ENCODE peak calls at places on chromosomes 4 and X, in six cellular contexts. W, T, H, E, C and B are unnamed samples.

GRCh38 chr4:986949-987688 is at the start of gene IDUA:
- DNase-seq in W (peak), T (peak), H (peak), E (peak), C (peak), B (peak)

GRCh38 chr4:39205000-39205399 is 22.7 kb downstream of the WDR19 start:
- DNase-seq in W (peak), T (no peak), H (no peak), E (no peak), C (no peak), B (no peak)

GRCh38 chr4:101621120-101621519 is 169.4 kb upstream of the BANK1 start:
- DNase-seq in W (peak), T (peak), H (no peak), E (no peak), C (no peak), B (no peak)

GRCh38 chr4:173264960-173265281 is 69.2 kb downstream of the HMGB2 start:
- DNase-seq in W (no peak), T (no peak), H (no peak), E (no peak), C (no peak), B (no peak)

GRCh38 chr4:61511716-61512488 is 311.8 kb downstream of the ADGRL3 start:
- DNase-seq in W (peak), T (peak), H (no peak), E (no peak), C (no peak), B (no peak)

GRCh38 chr4:147029296-147029695 is 83.6 kb upstream of the TTC29 start:
- DNase-seq in W (no peak), T (no peak), H (no peak), E (no peak), C (no peak), B (no peak)

GRCh38 chr4:115453416-115453815 is 340.0 kb upstream of the NDST4 start:
- DNase-seq in W (peak), T (no peak), H (no peak), E (no peak), C (no peak), B (no peak)

GRCh38 chr4:118680808-118681207 is 4.4 kb upstream of the METTL14 start:
- DNase-seq in W (no peak), T (no peak), H (no peak), E (no peak), C (no peak), B (no peak)

GRCh38 chr4:11073621-11074051 is 355.1 kb downstream of the HS3ST1 start:
- DNase-seq in W (peak), T (peak), H (peak), E (no peak), C (no peak), B (no peak)

GRCh38 chr4:158865520-158866177 is 96.8 kb downstream of the FNIP2 start:
- DNase-seq in W (no peak), T (no peak), H (no peak), E (no peak), C (no peak), B (no peak)

GRCh38 chr4:178086324-178086723 is 644.1 kb upstream of the AGA start:
- DNase-seq in W (no peak), T (no peak), H (no peak), E (no peak), C (no peak), B (no peak)

GRCh38 chr4:5888222-5888701 is 4.6 kb downstream of the CRMP1 start:
- DNase-seq in W (peak), T (no peak), H (no peak), E (no peak), C (no peak), B (no peak)

GRCh38 chr4:21544410-21544809 is 404.2 kb downstream of the KCNIP4 start:
- DNase-seq in W (no peak), T (no peak), H (no peak), E (no peak), C (no peak), B (peak)

GRCh38 chrX:125090046-125090445 is 229.6 kb upstream of the TEX13C start:
- DNase-seq in W (no peak), T (no peak), H (no peak), E (no peak), C (no peak), B (no peak)

GRCh38 chr4:83219344-83219990 is 65.1 kb downstream of the COQ2 start:
- DNase-seq in W (peak), T (peak), H (peak), E (no peak), C (no peak), B (no peak)

GRCh38 chr4:183328832-183329231 is 6.6 kb upstream of the CLDN24 start:
- DNase-seq in W (peak), T (peak), H (no peak), E (no peak), C (no peak), B (no peak)

GRCh38 chr4:142293536-142293935 is 552.6 kb downstream of the INPP4B start:
- DNase-seq in W (peak), T (no peak), H (no peak), E (no peak), C (no peak), B (no peak)

GRCh38 chrX:107736781-107737531 is 38.6 kb downstream of the TSC22D3 start:
- DNase-seq in W (no peak), T (no peak), H (no peak), E (no peak), C (no peak), B (peak)

GRCh38 chr4:184514121-184514988 is 40.0 kb upstream of the IRF2 start:
- DNase-seq in W (peak), T (peak), H (peak), E (no peak), C (peak), B (peak)
- H3K4me3 ChIP-seq in W (no peak), T (peak), H (no peak), E (no peak), C (no peak), B (peak)

GRCh38 chr4:154744341-154744948 is 645 bp downstream of the LRAT start:
- DNase-seq in W (no peak), T (no peak), H (no peak), E (peak), C (peak), B (no peak)
- H3K4me3 ChIP-seq in W (no peak), T (no peak), H (no peak), E (peak), C (peak), B (no peak)

GRCh38 chrX:37776987-37777325 is 2.9 kb upstream of the CYBB start:
- DNase-seq in W (no peak), T (no peak), H (no peak), E (no peak), C (no peak), B (no peak)
- H3K4me3 ChIP-seq in W (no peak), T (no peak), H (no peak), E (no peak), C (no peak), B (no peak)

DNA sequence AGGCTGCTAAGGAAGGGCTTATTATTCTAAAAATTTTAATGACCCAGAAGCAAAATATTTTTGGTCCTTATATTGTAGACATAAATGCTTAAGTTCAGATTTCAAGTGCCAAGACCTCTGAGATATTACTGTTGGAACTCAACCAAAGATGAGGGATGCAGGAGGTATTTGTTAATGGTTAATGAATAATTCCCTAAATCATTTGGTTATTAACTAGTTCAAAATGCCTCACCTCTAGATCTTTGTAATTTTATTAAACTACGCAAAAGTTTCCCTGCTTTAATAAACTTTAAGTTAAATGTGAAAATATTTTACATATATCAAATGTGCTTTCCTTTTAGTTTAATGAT is 497.1 kb downstream of the SPRY1 start:
- DNase-seq in W (peak), T (peak), H (no peak), E (no peak), C (no peak), B (no peak)
- H3K4me3 ChIP-seq in W (no peak), T (no peak), H (no peak), E (no peak), C (no peak), B (no peak)

DNA sequence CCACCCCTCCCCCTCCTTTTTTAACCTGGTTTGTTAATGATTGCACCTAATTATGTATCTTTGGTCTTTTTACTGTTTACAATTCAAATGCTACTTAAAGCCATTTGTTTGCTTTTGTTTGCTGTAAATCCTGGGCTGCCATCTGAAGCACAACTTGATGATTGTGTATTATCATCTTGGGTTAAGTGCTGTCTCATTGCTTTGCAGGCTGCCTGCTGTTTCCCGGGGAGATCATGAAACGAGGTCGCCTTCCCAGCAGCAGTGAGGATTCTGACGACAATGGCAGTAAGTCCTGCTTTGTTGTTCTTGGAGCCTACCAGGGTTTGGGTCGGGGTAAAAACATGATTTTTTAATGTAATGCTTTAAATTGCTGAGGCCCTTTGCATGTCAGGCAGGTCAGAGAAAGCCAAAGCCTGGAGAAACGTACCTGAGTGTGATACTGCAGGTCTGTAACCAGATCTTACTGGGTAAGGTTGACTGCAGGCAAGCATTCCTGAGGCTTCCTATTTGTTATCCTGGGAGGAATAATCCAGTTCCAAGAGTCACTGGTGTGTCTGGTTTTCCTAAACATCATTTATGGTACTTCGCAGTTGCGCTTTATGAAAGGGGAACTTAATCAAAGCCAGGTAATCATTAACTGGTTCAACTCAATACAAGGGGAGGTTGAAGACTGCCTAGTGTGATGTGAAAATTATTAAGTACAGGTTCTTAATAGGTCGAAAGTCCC is 22.2 kb downstream of the JADE1 start:
- DNase-seq in W (peak), T (peak), H (no peak), E (no peak), C (no peak), B (peak)
- H3K4me3 ChIP-seq in W (no peak), T (no peak), H (no peak), E (no peak), C (no peak), B (no peak)

GRCh38 chr4:153224474-153224873 is 20.2 kb downstream of the TRIM2 start:
- DNase-seq in W (no peak), T (no peak), H (no peak), E (no peak), C (no peak), B (no peak)
- H3K4me3 ChIP-seq in W (peak), T (peak), H (no peak), E (no peak), C (no peak), B (no peak)

GRCh38 chr4:54229631-54230478 is 762 bp downstream of the PDGFRA start:
- DNase-seq in W (peak), T (peak), H (no peak), E (no peak), C (no peak), B (no peak)

GRCh38 chr4:54230479-54231418 is 1.7 kb downstream of the PDGFRA start:
- DNase-seq in W (peak), T (peak), H (no peak), E (no peak), C (no peak), B (peak)

GRCh38 chr4:54233128-54233696 is 4.1 kb downstream of the PDGFRA start:
- DNase-seq in W (peak), T (peak), H (peak), E (peak), C (peak), B (peak)

GRCh38 chr4:54232151-54232688 is 3.1 kb downstream of the PDGFRA start:
- DNase-seq in W (peak), T (peak), H (no peak), E (no peak), C (no peak), B (no peak)

DNA sequence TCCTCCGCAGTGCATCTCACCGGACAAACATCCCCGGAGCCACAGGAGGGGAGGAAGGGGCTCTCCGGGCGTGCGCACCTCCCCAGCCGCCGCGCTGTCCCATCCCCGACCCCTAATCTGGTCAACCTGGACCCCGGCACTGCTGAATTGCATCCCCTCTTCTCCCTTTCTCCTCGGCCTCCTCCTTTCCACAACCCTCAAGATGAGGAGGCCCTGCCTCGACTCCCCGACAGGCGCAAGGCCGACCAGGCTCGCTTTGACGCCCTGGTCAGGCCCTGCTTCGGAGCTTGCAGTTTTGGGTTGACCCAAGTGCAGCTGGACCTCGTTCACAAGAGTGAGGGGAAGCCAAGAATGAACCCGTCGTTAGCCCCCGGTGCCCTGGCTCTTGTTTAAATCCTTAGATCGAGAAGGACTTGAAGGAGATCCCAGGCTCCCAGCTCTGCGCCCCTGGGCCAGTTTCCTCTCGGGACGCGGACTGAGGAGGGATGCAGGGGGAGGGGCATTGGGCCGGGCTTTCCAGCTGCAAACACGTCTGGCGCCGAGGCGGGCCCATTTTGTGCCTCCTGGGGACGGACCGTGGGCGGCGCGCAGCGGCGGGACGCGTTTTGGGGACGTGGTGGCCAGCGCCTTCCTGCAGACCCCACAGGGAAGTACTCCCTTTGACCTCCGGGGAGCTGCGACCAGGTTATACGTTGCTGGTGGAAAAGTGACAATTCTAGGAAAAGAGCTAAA is 2.5 kb downstream of the PDGFRA start:
- DNase-seq in W (peak), T (peak), H (no peak), E (no peak), C (no peak), B (peak)
- H3K4me3 ChIP-seq in W (peak), T (peak), H (peak), E (peak), C (no peak), B (peak)

GRCh38 chrX:47360423-47361179 is 9.8 kb upstream of the ZNF157 start:
- DNase-seq in W (no peak), T (no peak), H (no peak), E (no peak), C (no peak), B (no peak)

GRCh38 chrX:47358387-47359065 is 11.9 kb upstream of the ZNF157 start:
- DNase-seq in W (no peak), T (no peak), H (no peak), E (no peak), C (no peak), B (no peak)

GRCh38 chrX:47366051-47366722 is 4.2 kb upstream of the ZNF157 start:
- DNase-seq in W (peak), T (peak), H (peak), E (peak), C (peak), B (peak)

DNA sequence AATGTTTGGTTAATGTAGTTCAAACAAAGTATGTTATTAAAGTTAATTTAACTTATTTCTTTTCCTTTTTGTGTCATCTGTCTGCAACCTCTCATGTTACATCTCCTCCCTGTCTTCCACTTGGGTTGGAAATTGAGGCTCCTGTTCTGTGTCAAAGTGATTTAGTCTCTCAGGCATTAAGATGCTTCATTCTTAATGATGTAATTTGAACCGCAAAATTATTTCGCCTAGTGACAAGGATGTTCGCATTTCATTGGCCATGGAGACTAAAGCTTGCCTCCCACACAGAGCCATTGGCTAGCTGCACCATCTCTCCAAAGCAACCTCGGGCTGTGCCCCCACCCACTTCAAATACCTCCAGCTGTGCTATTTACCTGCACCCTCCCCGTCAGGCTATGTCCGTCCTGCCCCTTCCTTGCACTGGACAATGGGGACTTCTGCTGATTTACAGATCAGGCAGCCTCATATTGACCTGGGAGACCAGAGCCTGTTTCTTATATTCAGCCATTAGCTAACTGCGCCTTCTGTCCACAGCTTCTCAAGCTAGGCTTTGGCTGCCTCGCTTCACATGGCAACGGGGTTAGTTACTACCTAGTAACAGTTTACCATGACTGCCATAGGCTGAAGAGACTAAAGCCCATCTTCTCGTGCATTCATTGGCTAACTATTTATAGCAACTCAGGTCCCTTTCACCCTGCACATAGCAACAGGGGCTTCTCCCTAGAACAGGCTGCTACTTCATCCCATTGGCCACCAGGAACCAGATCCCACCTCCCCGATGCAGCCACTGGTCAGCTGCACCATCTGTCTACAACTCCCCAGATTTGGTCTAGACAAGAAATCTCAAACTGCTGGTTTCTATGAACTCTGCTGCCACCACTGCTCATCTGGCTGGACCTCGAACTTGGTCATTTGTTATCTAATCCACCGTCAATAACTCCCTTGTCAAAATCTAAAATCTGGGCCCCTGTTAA is 8.6 kb upstream of the ZNF157 start:
- DNase-seq in W (peak), T (peak), H (peak), E (peak), C (peak), B (peak)
- H3K4me3 ChIP-seq in W (no peak), T (peak), H (no peak), E (no peak), C (no peak), B (peak)

GRCh38 chr4:112645541-112646329 is 8.8 kb downstream of the LARP7 start:
- DNase-seq in W (no peak), T (no peak), H (no peak), E (no peak), C (no peak), B (no peak)
- H3K4me3 ChIP-seq in W (no peak), T (no peak), H (no peak), E (no peak), C (no peak), B (no peak)